ENCODE peak calls at places on chromosomes 4 and X, in five cellular contexts. U, A, M, O and X are unnamed samples.

GRCh38 chr4:42167709-42168108 is 15.3 kb upstream of the BEND4 start:
- DNase-seq in U (no peak), M (peak), A (no peak), O (no peak), X (no peak)

GRCh38 chr4:170388255-170388654 is 298.5 kb upstream of the AADAT start:
- DNase-seq in M (no peak), U (no peak), O (no peak), A (no peak), X (no peak)

GRCh38 chrX:9396930-9397329 is 67.9 kb upstream of the TBL1X start:
- DNase-seq in O (no peak), M (no peak), A (no peak), U (peak), X (no peak)

GRCh38 chrX:115894087-115894486 is 276.5 kb upstream of the AGTR2 start:
- DNase-seq in U (no peak), A (no peak), O (no peak), M (no peak), X (no peak)

GRCh38 chr4:681736-682451 is 7.1 kb downstream of the SLC49A3 start:
- DNase-seq in U (peak), A (no peak), M (peak), O (no peak), X (no peak)

GRCh38 chr4:2048831-2049230 is 10.3 kb upstream of the NAT8L start:
- DNase-seq in O (no peak), U (no peak), A (no peak), M (no peak), X (no peak)

GRCh38 chr4:103918214-103918613 is 198.4 kb upstream of the TACR3 start:
- DNase-seq in A (no peak), O (no peak), M (no peak), U (no peak), X (no peak)

GRCh38 chr4:28369504-28369903 is 1508.9 kb downstream of the STIM2 start:
- DNase-seq in A (no peak), M (no peak), U (no peak), O (no peak), X (no peak)

GRCh38 chrX:49230500-49231232 is 2.5 kb downstream of the CACNA1F start:
- DNase-seq in M (peak), U (peak), A (peak), O (peak), X (peak)

GRCh38 chr4:40264995-40265909 is 68.4 kb downstream of the RHOH start:
- DNase-seq in M (no peak), A (no peak), U (peak), O (no peak), X (no peak)

GRCh38 chr4:33883111-33883510 is 2361.2 kb downstream of the ARAP2 start:
- DNase-seq in M (no peak), U (no peak), A (no peak), O (no peak), X (no peak)

GRCh38 chrX:153669174-153669890 is 4.3 kb downstream of the PNCK start:
- DNase-seq in O (peak), M (peak), A (no peak), U (no peak), X (peak)

GRCh38 chr4:155787113-155787710 is 28.4 kb downstream of the GUCY1B1 start:
- DNase-seq in U (peak), O (no peak), A (no peak), M (peak), X (peak)

GRCh38 chr4:17717301-17717700 is 64.1 kb downstream of the FAM184B start:
- DNase-seq in A (no peak), M (no peak), U (no peak), O (no peak), X (no peak)

GRCh38 chr4:126051709-126052424 is 737.1 kb downstream of the FAT4 start:
- DNase-seq in U (no peak), A (no peak), O (no peak), M (no peak), X (no peak)
- TF ChIP-seq CTCF in U (no peak), A (no peak), O (no peak), M (no peak), X (no peak)

GRCh38 chr4:105473340-105474109 is at the start of gene PPA2:
- DNase-seq in O (peak), U (peak), M (peak), A (peak), X (peak)
- TF ChIP-seq CTCF in O (no peak), U (no peak), M (no peak), A (no peak), X (peak)

DNA sequence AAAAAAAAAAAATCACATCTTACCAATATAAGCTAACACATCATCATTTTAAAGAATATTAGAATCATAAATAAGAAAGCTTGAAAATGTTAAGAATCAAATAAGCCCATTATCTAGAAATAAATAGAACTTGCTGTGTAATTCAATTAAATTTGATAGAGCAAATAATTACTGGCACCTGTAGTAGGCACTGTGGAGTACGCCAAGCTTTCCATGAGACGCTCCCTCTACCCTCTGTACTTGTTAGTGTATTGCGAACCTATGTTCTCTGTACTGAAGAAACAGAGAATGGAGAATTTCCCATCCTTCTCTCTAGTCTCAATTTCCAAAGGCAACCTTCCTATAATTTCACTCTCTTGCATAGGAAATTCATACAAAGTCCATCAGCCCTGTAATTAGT is 61.7 kb upstream of the HAND2 start:
- DNase-seq in A (no peak), O (no peak), U (no peak), M (no peak), X (no peak)
- TF ChIP-seq CTCF in A (no peak), O (no peak), U (no peak), M (no peak), X (no peak)

GRCh38 chrX:124362072-124362471 is 15.7 kb downstream of the SH2D1A start:
- DNase-seq in O (no peak), M (no peak), A (no peak), U (no peak), X (no peak)

GRCh38 chrX:124354648-124355047 is 8.3 kb downstream of the SH2D1A start:
- DNase-seq in O (no peak), U (no peak), M (no peak), A (no peak), X (no peak)

GRCh38 chrX:124362761-124363160 is 16.4 kb downstream of the SH2D1A start:
- DNase-seq in M (no peak), O (no peak), U (no peak), A (no peak), X (no peak)

DNA sequence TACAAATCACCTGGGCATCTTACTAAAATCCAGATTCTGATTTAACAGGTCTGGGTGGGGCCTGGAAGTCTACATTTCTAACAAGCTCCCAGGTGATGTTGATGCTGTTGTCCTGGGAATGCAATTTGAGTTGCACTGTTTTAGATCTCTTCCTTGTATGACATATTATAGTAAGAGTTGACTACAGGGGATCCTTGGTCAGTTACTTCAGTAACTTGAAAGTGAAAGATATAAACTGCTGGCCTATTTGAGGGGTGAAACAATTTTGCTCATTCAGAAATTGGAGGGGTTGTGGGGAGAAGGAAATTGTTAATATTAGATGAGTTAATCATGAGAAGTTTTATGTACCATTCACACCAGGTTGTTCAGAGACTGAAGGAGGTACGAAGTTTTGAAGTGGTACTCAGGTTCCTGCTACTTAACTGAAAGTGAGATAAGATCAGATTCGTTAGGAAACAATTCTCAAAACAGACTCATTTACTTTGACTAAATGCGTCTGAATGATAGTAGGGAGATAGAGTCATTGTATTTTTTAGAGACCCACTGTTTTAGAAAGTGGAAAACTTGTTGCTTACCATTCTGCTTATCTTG is 12.5 kb downstream of the SH2D1A start:
- DNase-seq in U (no peak), O (no peak), A (no peak), M (no peak), X (no peak)
- TF ChIP-seq CTCF in U (no peak), O (no peak), A (no peak), M (no peak), X (no peak)

GRCh38 chr4:143399113-143399949 is 62.7 kb downstream of the GAB1 start:
- DNase-seq in M (no peak), U (no peak), O (no peak), A (no peak), X (no peak)

GRCh38 chr4:143395054-143395453 is 58.4 kb downstream of the GAB1 start:
- DNase-seq in U (no peak), M (no peak), A (no peak), O (no peak), X (no peak)

GRCh38 chr4:143397335-143397734 is 60.7 kb downstream of the GAB1 start:
- DNase-seq in M (no peak), U (no peak), A (no peak), O (no peak), X (no peak)

GRCh38 chr4:143397887-143398286 is 61.2 kb downstream of the GAB1 start:
- DNase-seq in O (no peak), M (no peak), A (no peak), U (no peak), X (no peak)

DNA sequence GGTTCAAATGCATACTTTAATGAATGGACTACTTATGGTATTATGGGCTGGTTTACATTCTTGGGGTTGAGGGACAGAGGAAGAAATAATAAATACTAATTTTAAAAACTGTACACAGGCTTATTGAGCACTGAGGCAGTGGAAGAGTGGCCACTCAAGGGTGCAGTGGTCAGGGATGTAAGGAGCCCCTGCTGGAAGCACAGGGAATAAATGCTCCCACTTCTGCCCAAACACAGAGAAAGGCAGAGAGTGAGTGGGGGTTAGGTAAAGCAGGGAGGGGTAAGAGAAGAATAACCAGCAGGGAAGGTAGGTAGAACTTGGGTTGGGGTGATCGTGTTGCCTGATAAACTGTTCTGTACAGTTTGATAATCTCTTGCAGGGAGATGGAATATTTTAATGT is 60.0 kb downstream of the GAB1 start:
- DNase-seq in U (no peak), M (no peak), O (no peak), A (no peak), X (no peak)
- TF ChIP-seq CTCF in U (no peak), M (no peak), O (no peak), A (no peak), X (no peak)

GRCh38 chr4:46648088-46648744 is 258.3 kb upstream of the GABRA2 start:
- DNase-seq in A (no peak), U (peak), M (peak), O (peak), X (peak)
- TF ChIP-seq CTCF in A (no peak), U (no peak), M (peak), O (peak), X (peak)

GRCh38 chr4:87053802-87054767 is 119.3 kb downstream of the AFF1 start:
- DNase-seq in U (no peak), A (no peak), M (no peak), O (no peak), X (no peak)

GRCh38 chr4:87056884-87057283 is 122.1 kb downstream of the AFF1 start:
- DNase-seq in O (no peak), U (no peak), A (no peak), M (no peak), X (no peak)

GRCh38 chr4:87053064-87053693 is 118.4 kb downstream of the AFF1 start:
- DNase-seq in M (no peak), A (no peak), U (no peak), O (no peak), X (no peak)

GRCh38 chr4:87055340-87055739 is 120.5 kb downstream of the AFF1 start:
- DNase-seq in O (no peak), U (no peak), A (no peak), M (no peak), X (no peak)

DNA sequence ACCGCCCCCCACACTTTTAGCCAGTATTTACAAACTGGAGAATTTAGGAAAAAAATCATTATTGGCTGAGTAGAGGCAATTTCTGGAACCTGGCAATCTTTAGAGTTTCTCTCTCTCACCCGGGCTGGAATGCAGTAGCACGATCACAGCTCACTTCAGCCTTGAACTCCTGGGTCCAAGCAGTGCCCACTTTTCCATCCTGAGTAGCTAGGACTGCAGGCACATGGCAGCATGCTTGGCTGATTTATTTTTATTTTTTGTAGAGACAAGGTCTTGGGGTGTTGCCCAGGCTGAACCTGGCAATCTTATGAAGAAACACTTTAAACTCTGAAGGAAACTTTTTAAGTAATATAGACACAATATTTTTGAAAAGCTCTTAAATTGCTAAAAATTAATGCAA is 120.1 kb downstream of the AFF1 start:
- DNase-seq in O (no peak), U (no peak), M (no peak), A (no peak), X (no peak)
- TF ChIP-seq CTCF in O (no peak), U (no peak), M (no peak), A (no peak), X (no peak)

GRCh38 chr4:48905363-48906015 is 1.1 kb downstream of the OCIAD2 start:
- DNase-seq in O (no peak), A (no peak), M (no peak), U (peak), X (no peak)
- TF ChIP-seq CTCF in O (peak), A (no peak), M (no peak), U (peak), X (no peak)

GRCh38 chr4:150078996-150079581 is 844 bp downstream of the DCLK2 start:
- DNase-seq in U (peak), M (peak), A (peak), O (peak), X (peak)
- TF ChIP-seq CTCF in U (no peak), M (no peak), A (no peak), O (peak), X (no peak)

GRCh38 chrX:108736509-108737479 is at the start of gene IRS4:
- DNase-seq in A (peak), U (peak), M (peak), O (peak), X (peak)
- TF ChIP-seq CTCF in A (no peak), U (no peak), M (no peak), O (peak), X (no peak)